ENCODE peak calls at places on chromosomes 4 and X, in seven cellular contexts. S is MCF 10A, V is GM10248, W is stomach, Q is WTC11, Y is CD14-positive monocyte, M is H4. B is an unnamed sample.

GRCh38 chr4:143424276-143424675 is 87.6 kb downstream of the GAB1 start:
- DNase-seq in M (no peak), Q (no peak), Y (no peak), S (no peak), V (no peak), W (no peak), B (no peak)

GRCh38 chr4:48665555-48666186 is 114.4 kb downstream of the FRYL start:
- DNase-seq in V (no peak), Y (no peak), Q (no peak), S (peak; percentile 39), M (peak; percentile 30), W (no peak), B (no peak)

GRCh38 chr4:142405021-142405991 is 440.8 kb downstream of the INPP4B start:
- DNase-seq in S (peak; percentile 86), V (no peak), Y (peak; percentile 46), M (peak; percentile 89), W (peak; percentile 38), Q (no peak), B (peak; percentile 33)

GRCh38 chr4:123415977-123416376 is 19.4 kb downstream of the SPRY1 start:
- DNase-seq in V (no peak), Q (no peak), S (peak; percentile 63), M (peak; percentile 81), Y (peak; percentile 75), W (no peak), B (no peak)

GRCh38 chr4:3494501-3494900 is 31.4 kb downstream of the DOK7 start:
- DNase-seq in S (no peak), W (no peak), M (no peak), V (no peak), Q (no peak), Y (no peak), B (no peak)

GRCh38 chrX:40952855-40953254 is 132.4 kb upstream of the USP9X start:
- DNase-seq in M (no peak), Q (no peak), S (no peak), Y (no peak), W (no peak), V (peak; percentile 13), B (no peak)

GRCh38 chr4:67918428-67918827 is 34.6 kb upstream of the TMPRSS11D start:
- DNase-seq in V (no peak), Y (no peak), Q (no peak), W (no peak), S (peak; percentile 28), M (no peak), B (no peak)

GRCh38 chr4:186144596-186145569 is 40.4 kb downstream of the FAM149A start:
- DNase-seq in M (no peak), S (peak; percentile 33), Q (peak; percentile 84), Y (no peak), W (peak; percentile 56), V (no peak), B (peak; percentile 40)

GRCh38 chr4:152352645-152353116 is 183.2 kb downstream of the FBXW7 start:
- DNase-seq in Y (no peak), W (no peak), M (peak; percentile 91), V (peak; percentile 17), Q (no peak), S (peak; percentile 96), B (peak; percentile 35)

GRCh38 chr4:102586002-102586643 is 85.0 kb downstream of the NFKB1 start:
- DNase-seq in V (peak; percentile 31), W (no peak), Q (no peak), S (no peak), Y (no peak), M (no peak), B (no peak)

GRCh38 chr4:3314706-3315260 is 22.0 kb downstream of the RGS12 start:
- DNase-seq in Y (no peak), M (no peak), V (no peak), Q (no peak), W (peak; percentile 10), S (no peak), B (no peak)

GRCh38 chr4:110860125-110860524 is 237.2 kb upstream of the PITX2 start:
- DNase-seq in M (no peak), V (no peak), W (no peak), S (no peak), Y (no peak), Q (no peak), B (no peak)

GRCh38 chr4:84631573-84631972 is 48.6 kb downstream of the CDS1 start:
- DNase-seq in Q (no peak), Y (no peak), V (no peak), M (no peak), S (peak; percentile 48), W (no peak), B (no peak)

GRCh38 chrX:16212024-16212423 is 44.7 kb downstream of the MAGEB17 start:
- DNase-seq in Q (no peak), V (no peak), Y (no peak), W (no peak), M (no peak), S (peak; percentile 42), B (no peak)

GRCh38 chr4:55256787-55257186 is 89.3 kb upstream of the SRD5A3 start:
- DNase-seq in Q (no peak), W (no peak), V (no peak), M (no peak), Y (no peak), S (no peak), B (no peak)

GRCh38 chr4:59904331-59904730 is 1295.8 kb upstream of the ADGRL3 start:
- DNase-seq in S (peak; percentile 30), Y (no peak), M (no peak), W (no peak), V (no peak), Q (no peak), B (no peak)

GRCh38 chr4:74158561-74159396 is 861 bp downstream of the MTHFD2L start:
- DNase-seq in S (peak; percentile 60), Q (no peak), V (no peak), M (no peak), Y (no peak), W (no peak), B (no peak)

B was measured in left colon.